ENCODE peak calls at places on chromosomes 11 and 22, in five cellular contexts. D is substantia nigra, Y is Caki2, E is psoas muscle, A is cardiac septum. X is an unnamed sample.

GRCh38 chr11:83364500-83365059 is 78.4 kb upstream of the CCDC90B start:
- DNase-seq in D (no peak), Y (no peak), E (no peak), A (no peak), X (no peak)

GRCh38 chr22:42645341-42645937 is 3.8 kb downstream of the CYB5R3 start:
- DNase-seq in D (no peak), Y (no peak), E (peak; percentile 65), A (no peak), X (no peak)

GRCh38 chr11:28491431-28491830 is 383.2 kb downstream of the METTL15 start:
- DNase-seq in D (no peak), Y (no peak), E (no peak), A (no peak), X (no peak)

GRCh38 chr22:25110846-25111578 is 88.6 kb upstream of the CRYBB3 start:
- DNase-seq in D (peak; percentile 12), Y (peak; percentile 96), E (peak; percentile 70), A (no peak), X (peak; percentile 94)

GRCh38 chr11:45042560-45042959 is 91.9 kb upstream of the TP53I11 start:
- DNase-seq in D (no peak), Y (no peak), E (no peak), A (no peak), X (no peak)

GRCh38 chr11:12540913-12541587 is 133.2 kb upstream of the TEAD1 start:
- DNase-seq in D (no peak), Y (no peak), E (no peak), A (peak; percentile 57), X (no peak)

GRCh38 chr11:75453916-75454655 is 21.1 kb upstream of the KLHL35 start:
- DNase-seq in D (no peak), Y (no peak), E (peak; percentile 67), A (no peak), X (no peak)

GRCh38 chr11:71343828-71344400 is 91.5 kb upstream of the SHANK2 start:
- DNase-seq in D (no peak), Y (no peak), E (no peak), A (no peak), X (no peak)

GRCh38 chr11:45323598-45324249 is 37.6 kb upstream of the SYT13 start:
- DNase-seq in D (no peak), Y (no peak), E (no peak), A (peak; percentile 47), X (no peak)

GRCh38 chr11:115665345-115665901 is 161.2 kb upstream of the CADM1 start:
- DNase-seq in D (no peak), Y (no peak), E (no peak), A (no peak), X (no peak)

X was measured in OCI-M1.